ENCODE peak calls at places on chromosomes 5 and 9, in eight cellular contexts. A, E, L, N, Y, M, G and S are unnamed samples.

GRCh38 chr9:126501383-126502331 is 112.1 kb upstream of the LMX1B start:
- DNase-seq in A (no peak), E (no peak), L (no peak), N (no peak), Y (no peak), M (no peak), G (no peak), S (no peak)

GRCh38 chr5:38414348-38414747 is 142.1 kb downstream of the LIFR start:
- DNase-seq in A (no peak), E (no peak), L (no peak), N (no peak), Y (no peak), M (no peak), G (no peak), S (no peak)

GRCh38 chr9:99690573-99690972 is 131.1 kb upstream of the NR4A3 start:
- DNase-seq in A (no peak), E (no peak), L (no peak), N (no peak), Y (no peak), M (no peak), G (no peak), S (no peak)

GRCh38 chr5:143219696-143220095 is 183.8 kb downstream of the NR3C1 start:
- DNase-seq in A (no peak), E (no peak), L (peak; percentile 46), N (no peak), Y (no peak), M (no peak), G (no peak), S (peak; percentile 18)

GRCh38 chr9:976805-977360 is 428 bp downstream of the DMRT3 start:
- DNase-seq in A (peak; percentile 30), E (no peak), L (no peak), N (no peak), Y (no peak), M (no peak), G (peak; percentile 66), S (no peak)

GRCh38 chr5:159412284-159413046 is 82.2 kb upstream of the IL12B start:
- DNase-seq in A (no peak), E (no peak), L (no peak), N (no peak), Y (no peak), M (peak; percentile 62), G (no peak), S (peak; percentile 98)

GRCh38 chr9:120080781-120081180 is 499.2 kb downstream of the CDK5RAP2 start:
- DNase-seq in A (no peak), E (no peak), L (no peak), N (no peak), Y (no peak), M (no peak), G (no peak), S (no peak)

GRCh38 chr9:117795271-117795670 is 91.1 kb downstream of the TLR4 start:
- DNase-seq in A (no peak), E (no peak), L (no peak), N (no peak), Y (no peak), M (no peak), G (no peak), S (no peak)

GRCh38 chr5:93915142-93915553 is 173.7 kb upstream of the POU5F2 start:
- DNase-seq in A (no peak), E (peak; percentile 54), L (peak; percentile 5), N (peak; percentile 50), Y (peak; percentile 50), M (peak; percentile 5), G (no peak), S (peak; percentile 64)

GRCh38 chr5:44538831-44539539 is 149.8 kb upstream of the FGF10 start:
- DNase-seq in A (no peak), E (no peak), L (no peak), N (no peak), Y (no peak), M (no peak), G (no peak), S (peak; percentile 31)
- H3K4me3 ChIP-seq in A (no peak overlapping the region), E (no peak overlapping the region), L (no peak overlapping the region), N (no peak overlapping the region), Y (no peak overlapping the region), M (no peak overlapping the region), G (no peak overlapping the region), S (no peak overlapping the region)

GRCh38 chr5:147901555-147901954 is 4.8 kb downstream of the C5orf46 start:
- DNase-seq in A (no peak), E (no peak), L (no peak), N (no peak), Y (no peak), M (no peak), G (no peak), S (no peak)
- TF ChIP-seq MAX in A (no peak), E (no peak), L (no peak), N (no peak), Y (no peak), M (no peak), G (no peak), S (no peak)

GRCh38 chr5:133369161-133369783 is 243.1 kb downstream of the FSTL4 start:
- DNase-seq in A (no peak), E (no peak), L (no peak), N (no peak), Y (no peak), M (no peak), G (no peak), S (no peak)
- TF ChIP-seq POLR2A in A (no peak), E (no peak), L (no peak), N (no peak), Y (no peak), M (no peak), G (no peak), S (no peak)

DNA sequence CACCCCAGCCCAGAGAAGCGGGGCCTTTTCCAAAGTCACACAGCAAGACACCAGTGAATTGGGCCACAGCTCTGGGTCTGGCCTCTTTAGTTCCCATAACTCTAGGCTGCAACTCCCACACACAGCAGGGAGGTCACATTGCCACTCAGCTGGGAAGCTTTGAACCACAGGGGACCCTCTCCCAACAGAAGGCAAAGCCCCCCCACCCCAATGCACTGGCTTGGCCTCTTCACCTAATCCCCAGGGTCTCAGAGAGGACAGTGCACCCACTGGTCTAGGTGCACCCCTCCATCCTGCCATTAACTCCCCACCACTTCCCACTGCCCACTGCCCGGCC is 156.7 kb upstream of the IER5L start:
- DNase-seq in A (no peak), E (no peak), L (no peak), N (no peak), Y (no peak), M (no peak), G (no peak), S (no peak)
- H3K4me3 ChIP-seq in A (peak overlapping the region; percentile 7), E (peak overlapping the region; percentile 52), L (peak overlapping the region; percentile 10), N (no peak overlapping the region), Y (no peak overlapping the region), M (no peak overlapping the region), G (peak overlapping the region; percentile 49), S (peak overlapping the region; percentile 3)

GRCh38 chr9:110832916-110833315 is 164.3 kb downstream of the MUSK start:
- DNase-seq in A (no peak), E (no peak), L (no peak), N (no peak), Y (no peak), M (no peak), G (no peak), S (no peak)

GRCh38 chr9:110837401-110838005 is 168.9 kb downstream of the MUSK start:
- DNase-seq in A (no peak), E (no peak), L (no peak), N (no peak), Y (no peak), M (peak; percentile 37), G (no peak), S (no peak)

GRCh38 chr9:110830495-110830894 is 161.9 kb downstream of the MUSK start:
- DNase-seq in A (no peak), E (no peak), L (no peak), N (no peak), Y (no peak), M (no peak), G (no peak), S (no peak)

GRCh38 chr9:110835404-110835803 is 166.8 kb downstream of the MUSK start:
- DNase-seq in A (peak; percentile 43), E (peak; percentile 6), L (no peak), N (no peak), Y (peak; percentile 3), M (no peak), G (no peak), S (no peak)

DNA sequence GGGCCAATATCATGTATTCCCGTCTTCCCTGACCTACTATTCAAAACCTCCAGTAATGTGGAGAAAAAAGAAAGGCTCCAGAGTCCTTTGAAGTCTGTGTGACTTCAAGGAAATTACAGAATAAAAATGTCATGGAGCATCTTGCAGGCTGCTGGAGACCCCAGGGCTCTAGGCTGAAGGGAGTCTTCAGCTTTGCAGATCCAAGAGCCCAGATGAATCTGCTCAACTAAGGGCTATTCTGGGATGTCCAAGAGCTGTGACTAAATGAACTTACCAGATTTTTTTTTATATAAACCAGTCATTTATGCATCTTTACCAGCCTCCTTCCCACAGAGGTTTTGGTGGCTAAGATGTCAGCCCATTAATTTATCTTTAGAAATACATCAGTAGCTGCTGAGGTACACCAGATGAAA is 167.3 kb downstream of the MUSK start:
- DNase-seq in A (peak; percentile 5), E (no peak), L (no peak), N (no peak), Y (no peak), M (no peak), G (no peak), S (no peak)
- TF ChIP-seq MAX in A (no peak), E (no peak), L (no peak), N (no peak), Y (no peak), M (no peak), G (no peak), S (no peak)

DNA sequence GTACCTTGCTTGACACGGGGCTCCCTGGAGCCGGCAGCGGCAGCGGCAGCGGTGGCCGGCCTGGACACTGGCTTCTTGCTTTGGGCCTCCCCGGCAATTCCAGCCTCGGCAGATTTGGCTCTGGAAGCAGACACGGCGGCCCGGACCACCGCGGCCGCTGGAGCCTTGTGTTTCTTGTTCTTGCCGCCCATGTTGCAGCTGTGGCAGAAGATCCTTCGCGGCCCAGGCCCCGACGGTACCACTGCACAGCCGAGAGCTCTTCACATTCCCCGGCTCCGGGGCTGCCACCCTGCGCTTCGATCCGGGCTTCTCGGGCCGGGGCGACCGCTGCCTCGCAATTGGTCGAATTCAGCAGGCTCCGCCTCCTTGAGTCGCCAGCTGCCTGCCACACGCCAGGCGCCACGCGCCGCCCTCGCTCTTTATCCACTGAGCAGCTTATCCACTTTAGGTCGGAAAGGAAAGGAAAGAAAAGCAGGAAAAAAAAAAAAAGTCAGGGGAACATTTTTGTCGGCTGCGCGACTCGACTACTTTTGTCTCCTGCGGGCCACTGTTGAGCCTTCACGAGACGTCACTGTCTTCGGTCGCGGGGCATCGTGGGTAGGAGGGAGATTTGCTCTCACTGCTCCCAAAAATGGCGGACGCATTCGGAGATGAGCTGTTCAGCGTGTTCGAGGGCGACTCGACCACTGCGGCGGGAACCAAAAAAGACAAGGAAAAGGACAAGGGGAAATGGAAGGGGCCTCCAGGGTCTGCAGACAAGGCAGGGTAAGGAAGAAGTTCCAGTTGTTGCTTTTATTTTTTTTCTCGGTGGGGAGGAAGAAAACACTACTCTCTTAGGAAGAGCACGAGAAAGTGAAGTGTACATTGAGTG is at the start of the genes DHX29 and MTREX:
- DNase-seq in A (peak; percentile 89), E (peak; percentile 80), L (peak; percentile 91), N (peak; percentile 97), Y (peak; percentile 82), M (peak; percentile 63), G (peak; percentile 93), S (peak; percentile 92)
- TF ChIP-seq POLR2A in A (peak; percentile 83), E (peak; percentile 53), L (peak; percentile 96), N (peak; percentile 48), Y (peak; percentile 77), M (peak; percentile 98), G (peak; percentile 97), S (peak; percentile 56)

GRCh38 chr9:3433754-3434153 is 92.0 kb downstream of the RFX3 start:
- DNase-seq in A (no peak), E (no peak), L (no peak), N (no peak), Y (no peak), M (no peak), G (no peak), S (no peak)
- H3K4me3 ChIP-seq in A (no peak overlapping the region), E (no peak overlapping the region), L (no peak overlapping the region), N (no peak overlapping the region), Y (no peak overlapping the region), M (no peak overlapping the region), G (no peak overlapping the region), S (no peak overlapping the region)